ENCODE peak calls at places on chromosomes 7 and 10, in six cellular contexts. One of them, this sample, is unnamed.

GRCh38 chr7:140304071-140304799 is 94.1 kb downstream of the SLC37A3 start:
- DNase-seq in NB4: peak; percentile 81
- DNase-seq in AG09309: no peak
- DNase-seq in RWPE1: no peak
- DNase-seq in foreskin fibroblast: no peak
- DNase-seq in GM06990: peak; percentile 37
- DNase-seq in this sample: no peak

GRCh38 chr10:77179015-77179695 is 458.5 kb downstream of the KCNMA1 start:
- DNase-seq in foreskin fibroblast: peak; percentile 90
- DNase-seq in GM06990: no peak
- DNase-seq in RWPE1: peak; percentile 74
- DNase-seq in NB4: no peak
- DNase-seq in AG09309: peak; percentile 75
- DNase-seq in this sample: no peak

GRCh38 chr10:51530540-51530939 is 168.9 kb downstream of the CSTF2T start:
- DNase-seq in foreskin fibroblast: no peak
- DNase-seq in AG09309: no peak
- DNase-seq in RWPE1: no peak
- DNase-seq in GM06990: no peak
- DNase-seq in NB4: no peak
- DNase-seq in this sample: no peak

GRCh38 chr10:72133517-72133916 is 45.2 kb upstream of the SPOCK2 start:
- DNase-seq in GM06990: peak; percentile 72
- DNase-seq in RWPE1: no peak
- DNase-seq in foreskin fibroblast: peak; percentile 62
- DNase-seq in NB4: peak; percentile 60
- DNase-seq in AG09309: peak; percentile 29
- DNase-seq in this sample: no peak

GRCh38 chr7:51141451-51141971 is 175.1 kb downstream of the COBL start:
- DNase-seq in foreskin fibroblast: peak; percentile 21
- DNase-seq in AG09309: no peak
- DNase-seq in RWPE1: peak; percentile 60
- DNase-seq in NB4: peak; percentile 36
- DNase-seq in GM06990: no peak
- DNase-seq in this sample: peak; percentile 22

GRCh38 chr7:30925117-30925516 is 13.5 kb downstream of the AQP1 start:
- DNase-seq in GM06990: no peak
- DNase-seq in RWPE1: no peak
- DNase-seq in AG09309: no peak
- DNase-seq in NB4: no peak
- DNase-seq in foreskin fibroblast: no peak
- DNase-seq in this sample: peak; percentile 0

GRCh38 chr7:108459922-108460551 is 3.8 kb upstream of the NRCAM start:
- DNase-seq in AG09309: no peak
- DNase-seq in RWPE1: peak; percentile 32
- DNase-seq in NB4: peak; percentile 55
- DNase-seq in GM06990: no peak
- DNase-seq in foreskin fibroblast: no peak
- DNase-seq in this sample: peak; percentile 26

GRCh38 chr7:18221377-18222290 is 194.0 kb upstream of the PRPS1L1 start:
- DNase-seq in NB4: peak; percentile 30
- DNase-seq in GM06990: no peak
- DNase-seq in foreskin fibroblast: peak; percentile 1
- DNase-seq in RWPE1: no peak
- DNase-seq in AG09309: no peak
- DNase-seq in this sample: no peak

GRCh38 chr7:52500796-52501195 is 534.6 kb upstream of the POM121L12 start:
- DNase-seq in AG09309: no peak
- DNase-seq in GM06990: no peak
- DNase-seq in foreskin fibroblast: no peak
- DNase-seq in RWPE1: peak; percentile 73
- DNase-seq in NB4: no peak
- DNase-seq in this sample: no peak

GRCh38 chr10:46308666-46309450 is 22.1 kb downstream of the ANTXRL start:
- DNase-seq in foreskin fibroblast: no peak
- DNase-seq in RWPE1: no peak
- DNase-seq in NB4: no peak
- DNase-seq in AG09309: no peak
- DNase-seq in GM06990: no peak
- DNase-seq in this sample: no peak

GRCh38 chr10:34024708-34025425 is 690.4 kb upstream of the NRP1 start:
- DNase-seq in RWPE1: peak; percentile 63
- DNase-seq in GM06990: no peak
- DNase-seq in NB4: peak; percentile 2
- DNase-seq in AG09309: no peak
- DNase-seq in foreskin fibroblast: peak; percentile 35
- DNase-seq in this sample: peak; percentile 31

GRCh38 chr10:86224354-86225097 is 142.1 kb downstream of the GRID1 start:
- DNase-seq in foreskin fibroblast: no peak
- DNase-seq in GM06990: no peak
- DNase-seq in NB4: peak; percentile 26
- DNase-seq in RWPE1: no peak
- DNase-seq in AG09309: no peak
- DNase-seq in this sample: no peak

GRCh38 chr10:72753760-72754231 is 61.9 kb downstream of the MCU start:
- DNase-seq in GM06990: no peak
- DNase-seq in foreskin fibroblast: no peak
- DNase-seq in NB4: peak; percentile 95
- DNase-seq in RWPE1: no peak
- DNase-seq in AG09309: no peak
- DNase-seq in this sample: no peak

GRCh38 chr7:152894295-152895170 is 135.0 kb downstream of the ACTR3B start:
- DNase-seq in GM06990: no peak
- DNase-seq in RWPE1: no peak
- DNase-seq in AG09309: no peak
- DNase-seq in NB4: peak; percentile 58
- DNase-seq in foreskin fibroblast: no peak
- DNase-seq in this sample: peak; percentile 72

GRCh38 chr7:18320971-18321567 is 174.5 kb upstream of the HDAC9 start:
- DNase-seq in RWPE1: peak; percentile 45
- DNase-seq in AG09309: peak; percentile 25
- DNase-seq in GM06990: peak; percentile 25
- DNase-seq in foreskin fibroblast: peak; percentile 24
- DNase-seq in NB4: peak; percentile 80
- DNase-seq in this sample: peak; percentile 8

GRCh38 chr10:89088901-89089300 is 98.3 kb downstream of the FAS start:
- DNase-seq in AG09309: no peak
- DNase-seq in NB4: no peak
- DNase-seq in foreskin fibroblast: no peak
- DNase-seq in GM06990: no peak
- DNase-seq in RWPE1: no peak
- DNase-seq in this sample: no peak

GRCh38 chr7:24965831-24966708 is 13.9 kb downstream of the OSBPL3 start:
- DNase-seq in RWPE1: peak; percentile 44
- DNase-seq in GM06990: peak; percentile 87
- DNase-seq in foreskin fibroblast: no peak
- DNase-seq in NB4: peak; percentile 60
- DNase-seq in AG09309: no peak
- DNase-seq in this sample: no peak

GRCh38 chr7:125506331-125506730 is 576.7 kb upstream of the POT1 start:
- DNase-seq in AG09309: no peak
- DNase-seq in foreskin fibroblast: no peak
- DNase-seq in RWPE1: no peak
- DNase-seq in GM06990: no peak
- DNase-seq in NB4: no peak
- DNase-seq in this sample: no peak

GRCh38 chr10:8159628-8160165 is 105.2 kb downstream of the GATA3 start:
- DNase-seq in GM06990: no peak
- DNase-seq in foreskin fibroblast: no peak
- DNase-seq in AG09309: no peak
- DNase-seq in RWPE1: peak; percentile 58
- DNase-seq in NB4: no peak
- DNase-seq in this sample: no peak

GRCh38 chr7:156604311-156604710 is 36.3 kb upstream of the RNF32 start:
- DNase-seq in foreskin fibroblast: no peak
- DNase-seq in AG09309: no peak
- DNase-seq in RWPE1: peak; percentile 48
- DNase-seq in NB4: no peak
- DNase-seq in GM06990: no peak
- DNase-seq in this sample: no peak

GRCh38 chr10:12387561-12388210 is 38.3 kb downstream of the CAMK1D start:
- DNase-seq in NB4: no peak
- DNase-seq in AG09309: no peak
- DNase-seq in foreskin fibroblast: no peak
- DNase-seq in RWPE1: no peak
- DNase-seq in GM06990: no peak
- DNase-seq in this sample: no peak

GRCh38 chr10:20944789-20945502 is 47.8 kb upstream of the NEBL start:
- DNase-seq in GM06990: no peak
- DNase-seq in AG09309: no peak
- DNase-seq in foreskin fibroblast: no peak
- DNase-seq in RWPE1: no peak
- DNase-seq in NB4: no peak
- DNase-seq in this sample: no peak

GRCh38 chr7:414681-415560 is 104.7 kb downstream of the PDGFA start:
- DNase-seq in foreskin fibroblast: no peak
- DNase-seq in AG09309: no peak
- DNase-seq in GM06990: no peak
- DNase-seq in NB4: no peak
- DNase-seq in RWPE1: no peak
- DNase-seq in this sample: no peak

DNA sequence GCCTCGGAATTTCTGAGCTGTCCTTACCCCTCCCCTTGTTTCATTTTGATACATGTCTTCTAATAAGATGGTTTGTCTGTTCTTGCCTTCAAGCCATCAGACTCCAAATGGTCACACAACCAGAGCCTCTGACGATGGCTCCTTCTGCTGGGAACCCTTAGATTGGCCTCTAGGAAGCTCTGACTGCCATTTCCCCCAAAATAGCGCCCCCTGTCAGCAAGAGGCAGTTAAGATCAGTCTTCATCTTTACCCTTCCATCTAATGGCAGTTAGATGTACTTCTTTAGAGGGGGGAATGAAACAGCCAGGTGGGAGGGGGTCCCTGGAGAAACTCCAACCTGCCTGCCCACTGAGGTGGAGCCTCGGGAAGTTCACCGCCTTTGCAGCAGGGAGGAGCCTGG is 85.8 kb upstream of the GPR22 start:
- DNase-seq in GM06990: no peak
- DNase-seq in AG09309: no peak
- DNase-seq in NB4: peak; percentile 9
- DNase-seq in foreskin fibroblast: no peak
- DNase-seq in RWPE1: no peak
- DNase-seq in this sample: no peak
- TF ChIP-seq CTCF in GM06990: peak; percentile 36
- TF ChIP-seq CTCF in AG09309: no peak
- TF ChIP-seq CTCF in NB4: no peak
- TF ChIP-seq CTCF in foreskin fibroblast: no peak
- TF ChIP-seq CTCF in RWPE1: no peak
- TF ChIP-seq CTCF in this sample: no peak

GRCh38 chr10:25453619-25454018 is 278.8 kb downstream of the GPR158 start:
- DNase-seq in GM06990: no peak
- DNase-seq in RWPE1: no peak
- DNase-seq in AG09309: no peak
- DNase-seq in foreskin fibroblast: no peak
- DNase-seq in NB4: no peak
- DNase-seq in this sample: no peak

GRCh38 chr10:25451401-25451800 is 276.6 kb downstream of the GPR158 start:
- DNase-seq in foreskin fibroblast: no peak
- DNase-seq in AG09309: no peak
- DNase-seq in NB4: no peak
- DNase-seq in GM06990: no peak
- DNase-seq in RWPE1: no peak
- DNase-seq in this sample: no peak

GRCh38 chr10:25457552-25457951 is 282.8 kb downstream of the GPR158 start:
- DNase-seq in AG09309: no peak
- DNase-seq in NB4: no peak
- DNase-seq in GM06990: no peak
- DNase-seq in RWPE1: no peak
- DNase-seq in foreskin fibroblast: no peak
- DNase-seq in this sample: no peak

DNA sequence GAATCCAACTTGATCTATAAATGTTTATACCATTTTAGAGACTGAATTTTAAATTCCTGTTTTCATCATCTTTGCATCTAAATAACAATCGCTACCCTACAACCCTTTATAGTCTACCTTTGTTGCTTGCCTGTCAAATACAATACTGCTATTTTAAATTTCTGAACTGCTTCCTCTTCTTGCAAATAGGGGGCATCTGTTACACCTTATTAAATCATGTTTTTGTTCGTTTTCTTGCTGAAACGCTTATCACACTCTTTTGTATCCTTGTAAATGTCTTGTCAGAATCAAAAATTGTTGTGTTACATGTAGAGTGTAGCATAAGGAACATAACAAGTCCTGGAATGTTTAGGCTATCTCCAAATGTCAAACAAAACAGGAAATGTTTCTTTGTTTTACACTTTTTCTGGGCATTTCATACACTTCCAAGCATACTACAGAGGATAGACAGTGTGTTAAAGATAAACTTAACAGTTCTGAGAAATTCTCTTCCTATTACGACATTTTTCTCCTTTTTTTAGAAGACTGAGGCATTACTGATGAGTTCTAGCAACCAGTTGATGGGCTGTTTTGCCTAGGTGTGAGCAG is 281.3 kb downstream of the GPR158 start:
- DNase-seq in GM06990: no peak
- DNase-seq in foreskin fibroblast: no peak
- DNase-seq in RWPE1: no peak
- DNase-seq in AG09309: no peak
- DNase-seq in NB4: no peak
- DNase-seq in this sample: no peak
- TF ChIP-seq CTCF in GM06990: no peak
- TF ChIP-seq CTCF in foreskin fibroblast: no peak
- TF ChIP-seq CTCF in RWPE1: no peak
- TF ChIP-seq CTCF in AG09309: no peak
- TF ChIP-seq CTCF in NB4: no peak
- TF ChIP-seq CTCF in this sample: no peak

DNA sequence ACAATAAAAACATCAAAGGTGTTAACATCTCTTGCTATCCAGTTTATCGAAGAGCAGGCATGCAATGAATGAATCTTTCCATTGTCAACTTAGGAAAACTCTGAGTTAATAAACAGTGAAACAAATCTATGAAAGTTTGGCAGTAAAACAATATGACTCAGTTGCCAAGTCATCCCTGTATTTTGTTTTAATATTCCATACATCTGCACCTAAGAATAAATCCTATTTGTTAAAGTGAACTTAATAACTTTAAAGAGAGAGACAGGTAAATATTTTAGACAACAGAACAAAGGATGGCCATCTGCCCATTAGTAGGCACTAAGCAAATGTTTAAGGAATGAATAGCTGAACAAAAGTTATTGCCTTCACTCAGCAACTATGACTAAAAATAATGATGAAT is 700.5 kb upstream of the CELF2 start:
- DNase-seq in RWPE1: no peak
- DNase-seq in NB4: no peak
- DNase-seq in AG09309: no peak
- DNase-seq in foreskin fibroblast: no peak
- DNase-seq in GM06990: no peak
- DNase-seq in this sample: no peak
- TF ChIP-seq CTCF in RWPE1: no peak
- TF ChIP-seq CTCF in NB4: no peak
- TF ChIP-seq CTCF in AG09309: no peak
- TF ChIP-seq CTCF in foreskin fibroblast: no peak
- TF ChIP-seq CTCF in GM06990: no peak
- TF ChIP-seq CTCF in this sample: no peak

DNA sequence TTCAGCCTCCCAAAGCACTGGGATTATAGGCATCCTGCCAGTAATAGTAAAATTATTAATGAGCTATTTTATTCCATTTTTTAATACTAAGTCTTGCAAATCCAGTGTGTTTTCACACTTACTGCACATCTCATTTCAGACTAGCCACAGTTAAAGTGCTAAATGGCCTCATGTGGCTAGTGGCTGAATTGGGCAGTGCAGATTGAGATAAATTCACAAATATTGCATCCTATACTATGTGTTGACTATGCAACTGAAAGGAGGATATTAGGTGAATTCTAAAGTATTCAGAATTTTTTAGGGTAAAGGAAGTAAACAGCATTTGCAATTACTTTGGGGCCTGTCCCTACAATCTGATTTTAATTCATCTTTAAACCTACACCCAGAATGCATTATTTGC is 10.2 kb downstream of the APBB1IP start:
- DNase-seq in RWPE1: no peak
- DNase-seq in GM06990: peak; percentile 43
- DNase-seq in foreskin fibroblast: no peak
- DNase-seq in AG09309: no peak
- DNase-seq in NB4: no peak
- DNase-seq in this sample: no peak
- TF ChIP-seq CTCF in RWPE1: no peak
- TF ChIP-seq CTCF in GM06990: peak; percentile 28
- TF ChIP-seq CTCF in foreskin fibroblast: no peak
- TF ChIP-seq CTCF in AG09309: no peak
- TF ChIP-seq CTCF in NB4: no peak
- TF ChIP-seq CTCF in this sample: no peak